ENCODE peak calls at places on chromosomes 5 and 9, in four cellular contexts. One of them, this sample, is unnamed.

GRCh38 chr5:131196331-131196730 is 25.6 kb downstream of the LYRM7 start:
- DNase-seq in mammary epithelial cell: no peak
- DNase-seq in prostate gland: no peak
- DNase-seq in uterus: no peak
- DNase-seq in this sample: no peak

GRCh38 chr9:131179561-131180219 is 54.3 kb downstream of the NUP214 start:
- DNase-seq in prostate gland: no peak
- DNase-seq in mammary epithelial cell: no peak
- DNase-seq in uterus: no peak
- DNase-seq in this sample: peak

GRCh38 chr9:23824241-23825142 is 1.5 kb downstream of the ELAVL2 start:
- DNase-seq in mammary epithelial cell: peak
- DNase-seq in prostate gland: no peak
- DNase-seq in uterus: no peak
- DNase-seq in this sample: no peak

GRCh38 chr9:33165263-33166151 is 1.6 kb downstream of the B4GALT1 start:
- DNase-seq in mammary epithelial cell: peak
- DNase-seq in prostate gland: peak
- DNase-seq in uterus: peak
- DNase-seq in this sample: peak

GRCh38 chr5:16160706-16161105 is 18.9 kb downstream of the MARCHF11 start:
- DNase-seq in mammary epithelial cell: peak
- DNase-seq in uterus: no peak
- DNase-seq in prostate gland: no peak
- DNase-seq in this sample: peak

GRCh38 chr9:136726631-136727191 is 14.3 kb downstream of the DIPK1B start:
- DNase-seq in prostate gland: no peak
- DNase-seq in uterus: no peak
- DNase-seq in mammary epithelial cell: peak
- DNase-seq in this sample: peak

GRCh38 chr5:110651507-110651906 is 75.0 kb downstream of the TMEM232 start:
- DNase-seq in prostate gland: no peak
- DNase-seq in mammary epithelial cell: no peak
- DNase-seq in uterus: no peak
- DNase-seq in this sample: peak

GRCh38 chr5:173547579-173547978 is 68.9 kb downstream of the BOD1 start:
- DNase-seq in prostate gland: no peak
- DNase-seq in uterus: no peak
- DNase-seq in mammary epithelial cell: no peak
- DNase-seq in this sample: peak

GRCh38 chr9:89677696-89678393 is 73.0 kb downstream of the GADD45G start:
- DNase-seq in prostate gland: no peak
- DNase-seq in mammary epithelial cell: no peak
- DNase-seq in uterus: no peak
- DNase-seq in this sample: no peak

GRCh38 chr5:137753986-137754235 is 252 bp downstream of the HNRNPA0 start:
- DNase-seq in uterus: no peak
- DNase-seq in mammary epithelial cell: no peak
- DNase-seq in prostate gland: no peak
- DNase-seq in this sample: no peak

GRCh38 chr5:146130440-146131045 is 25.2 kb upstream of the PLAC8L1 start:
- DNase-seq in mammary epithelial cell: peak
- DNase-seq in uterus: no peak
- DNase-seq in prostate gland: no peak
- DNase-seq in this sample: no peak

GRCh38 chr9:129437626-129438323 is 183.1 kb downstream of the C9orf50 start:
- DNase-seq in mammary epithelial cell: no peak
- DNase-seq in prostate gland: no peak
- DNase-seq in uterus: no peak
- DNase-seq in this sample: no peak

GRCh38 chr5:86881493-86882090 is 263.9 kb downstream of the COX7C start:
- DNase-seq in prostate gland: no peak
- DNase-seq in uterus: no peak
- DNase-seq in mammary epithelial cell: no peak
- DNase-seq in this sample: no peak

GRCh38 chr9:99264070-99264469 is 42.0 kb downstream of the SEC61B start:
- DNase-seq in mammary epithelial cell: no peak
- DNase-seq in uterus: no peak
- DNase-seq in prostate gland: no peak
- DNase-seq in this sample: no peak

GRCh38 chr9:72349240-72349639 is 15.8 kb downstream of the ZFAND5 start:
- DNase-seq in uterus: no peak
- DNase-seq in prostate gland: no peak
- DNase-seq in mammary epithelial cell: no peak
- DNase-seq in this sample: no peak

GRCh38 chr9:126298319-126298801 is 28.3 kb upstream of the MVB12B start:
- DNase-seq in mammary epithelial cell: no peak
- DNase-seq in prostate gland: no peak
- DNase-seq in uterus: no peak
- DNase-seq in this sample: no peak

GRCh38 chr9:107600060-107600573 is 110.5 kb upstream of the KLF4 start:
- DNase-seq in uterus: peak
- DNase-seq in prostate gland: peak
- DNase-seq in mammary epithelial cell: no peak
- DNase-seq in this sample: no peak

GRCh38 chr5:141992349-141992963 is 20.4 kb downstream of the GNPDA1 start:
- DNase-seq in uterus: peak
- DNase-seq in mammary epithelial cell: peak
- DNase-seq in prostate gland: peak
- DNase-seq in this sample: peak

GRCh38 chr9:7172445-7173115 is 414.8 kb downstream of the KDM4C start:
- DNase-seq in prostate gland: no peak
- DNase-seq in uterus: no peak
- DNase-seq in mammary epithelial cell: no peak
- DNase-seq in this sample: no peak

GRCh38 chr5:4941957-4942830 is 197.9 kb upstream of the ADAMTS16 start:
- DNase-seq in uterus: no peak
- DNase-seq in prostate gland: no peak
- DNase-seq in mammary epithelial cell: no peak
- DNase-seq in this sample: no peak

GRCh38 chr5:181062631-181063030 is 22.6 kb downstream of the BTNL9 start:
- DNase-seq in mammary epithelial cell: no peak
- DNase-seq in prostate gland: no peak
- DNase-seq in uterus: no peak
- DNase-seq in this sample: no peak

GRCh38 chr5:139967353-139967752 is 75.7 kb downstream of the NRG2 start:
- DNase-seq in prostate gland: no peak
- DNase-seq in mammary epithelial cell: no peak
- DNase-seq in uterus: no peak
- DNase-seq in this sample: no peak

GRCh38 chr5:175444905-175445456 is 999 bp upstream of the DRD1 start:
- DNase-seq in uterus: no peak
- DNase-seq in prostate gland: no peak
- DNase-seq in mammary epithelial cell: no peak
- DNase-seq in this sample: no peak

GRCh38 chr9:92954078-92954861 is 6.9 kb downstream of the FGD3 start:
- DNase-seq in uterus: peak
- DNase-seq in prostate gland: peak
- DNase-seq in mammary epithelial cell: peak
- DNase-seq in this sample: no peak

GRCh38 chr9:37592108-37592951 is at the start of gene TOMM5:
- DNase-seq in mammary epithelial cell: peak
- DNase-seq in uterus: peak
- DNase-seq in prostate gland: peak
- DNase-seq in this sample: peak
- H3K27ac ChIP-seq in mammary epithelial cell: peak
- H3K27ac ChIP-seq in uterus: peak
- H3K27ac ChIP-seq in prostate gland: peak
- H3K27ac ChIP-seq in this sample: peak

GRCh38 chr5:95102687-95103086 is 182.2 kb downstream of the MCTP1 start:
- DNase-seq in uterus: no peak
- DNase-seq in mammary epithelial cell: no peak
- DNase-seq in prostate gland: no peak
- DNase-seq in this sample: no peak
- H3K27ac ChIP-seq in uterus: no peak
- H3K27ac ChIP-seq in mammary epithelial cell: no peak
- H3K27ac ChIP-seq in prostate gland: no peak
- H3K27ac ChIP-seq in this sample: no peak

GRCh38 chr9:75088646-75089368 is 493 bp downstream of the OSTF1 start:
- DNase-seq in uterus: peak
- DNase-seq in prostate gland: peak
- DNase-seq in mammary epithelial cell: peak
- DNase-seq in this sample: peak

GRCh38 chr9:75087279-75087823 is 604 bp downstream of the NMRK1 start:
- DNase-seq in prostate gland: peak
- DNase-seq in mammary epithelial cell: peak
- DNase-seq in uterus: peak
- DNase-seq in this sample: peak

GRCh38 chr9:75089369-75089766 is 1.1 kb downstream of the OSTF1 start:
- DNase-seq in mammary epithelial cell: no peak
- DNase-seq in prostate gland: no peak
- DNase-seq in uterus: no peak
- DNase-seq in this sample: no peak

GRCh38 chr9:75086443-75087278 is 1.3 kb downstream of the NMRK1 start:
- DNase-seq in mammary epithelial cell: no peak
- DNase-seq in uterus: peak
- DNase-seq in prostate gland: no peak
- DNase-seq in this sample: no peak

DNA sequence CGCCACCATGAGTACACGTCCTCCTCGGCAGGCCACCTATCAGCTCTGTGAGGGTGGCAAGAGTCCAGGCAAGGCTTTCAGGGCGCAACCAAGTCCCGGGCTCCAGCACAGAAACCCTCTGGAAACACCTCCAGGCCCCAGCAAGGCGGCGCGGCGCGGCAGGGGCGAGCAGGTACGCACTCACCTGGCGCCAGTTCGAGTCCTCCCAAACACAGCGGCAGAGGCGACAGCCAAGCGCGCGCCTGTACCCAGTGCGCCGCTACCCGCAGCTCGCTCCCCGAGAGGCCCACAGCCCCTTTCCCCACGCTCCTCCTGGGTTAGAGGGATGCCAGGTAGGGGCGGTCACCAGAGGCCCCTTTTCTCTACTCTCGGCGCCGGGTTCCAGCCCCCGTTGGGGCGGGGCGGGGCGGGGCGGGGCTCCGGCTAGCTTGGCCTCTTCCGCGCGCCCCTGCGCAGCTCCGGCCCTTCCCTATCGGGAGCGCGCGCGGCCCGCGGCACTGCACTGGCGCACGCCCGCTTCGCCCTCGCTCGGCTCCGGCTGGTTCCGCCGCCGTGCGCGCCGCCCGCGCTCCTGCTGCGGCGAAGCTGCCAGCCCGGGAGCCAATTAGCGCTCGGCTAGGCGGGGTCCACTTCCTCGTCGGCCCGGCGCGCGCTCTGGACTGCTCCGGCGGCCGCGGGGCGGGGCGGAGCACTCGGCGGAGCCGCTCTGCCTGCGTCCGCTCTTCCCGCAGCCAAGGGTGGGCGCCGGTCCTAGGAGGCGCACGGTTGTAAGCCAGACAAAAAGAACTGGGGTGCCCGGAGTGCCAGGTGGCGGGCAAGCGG is at the start of the genes NMRK1 and OSTF1:
- DNase-seq in mammary epithelial cell: peak
- DNase-seq in uterus: peak
- DNase-seq in prostate gland: peak
- DNase-seq in this sample: peak
- H3K27ac ChIP-seq in mammary epithelial cell: peak
- H3K27ac ChIP-seq in uterus: peak
- H3K27ac ChIP-seq in prostate gland: peak
- H3K27ac ChIP-seq in this sample: peak

DNA sequence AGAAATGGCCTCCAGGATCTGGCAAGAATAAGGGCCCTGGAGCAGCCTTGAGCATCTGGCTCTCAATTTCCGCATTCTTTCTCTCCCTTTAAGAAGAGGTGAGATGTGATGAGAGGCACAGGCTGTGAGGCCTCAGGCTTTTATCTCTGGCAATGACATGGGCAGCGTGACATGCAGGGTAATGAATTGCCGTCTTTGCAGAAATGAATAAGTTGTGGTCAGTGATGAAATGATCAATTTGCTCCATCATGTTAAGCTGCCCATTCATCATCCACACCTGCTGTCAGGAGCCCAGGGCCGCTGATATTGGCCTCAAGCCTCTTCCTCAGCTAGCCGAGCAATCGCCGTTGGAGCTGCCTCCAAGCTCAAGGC is 265.3 kb downstream of the TRIM32 start:
- DNase-seq in uterus: no peak
- DNase-seq in mammary epithelial cell: peak
- DNase-seq in prostate gland: no peak
- DNase-seq in this sample: no peak
- H3K27ac ChIP-seq in uterus: no peak
- H3K27ac ChIP-seq in mammary epithelial cell: peak
- H3K27ac ChIP-seq in prostate gland: no peak
- H3K27ac ChIP-seq in this sample: no peak

GRCh38 chr5:159712672-159713071 is 203.6 kb upstream of the ADRA1B start:
- DNase-seq in mammary epithelial cell: no peak
- DNase-seq in prostate gland: no peak
- DNase-seq in uterus: no peak
- DNase-seq in this sample: peak
- H3K27ac ChIP-seq in mammary epithelial cell: no peak
- H3K27ac ChIP-seq in prostate gland: no peak
- H3K27ac ChIP-seq in uterus: no peak
- H3K27ac ChIP-seq in this sample: no peak

GRCh38 chr5:35860686-35861085 is 4.0 kb downstream of the IL7R start:
- DNase-seq in uterus: no peak
- DNase-seq in mammary epithelial cell: no peak
- DNase-seq in prostate gland: no peak
- DNase-seq in this sample: peak
- H3K27ac ChIP-seq in uterus: no peak
- H3K27ac ChIP-seq in mammary epithelial cell: no peak
- H3K27ac ChIP-seq in prostate gland: no peak
- H3K27ac ChIP-seq in this sample: no peak

DNA sequence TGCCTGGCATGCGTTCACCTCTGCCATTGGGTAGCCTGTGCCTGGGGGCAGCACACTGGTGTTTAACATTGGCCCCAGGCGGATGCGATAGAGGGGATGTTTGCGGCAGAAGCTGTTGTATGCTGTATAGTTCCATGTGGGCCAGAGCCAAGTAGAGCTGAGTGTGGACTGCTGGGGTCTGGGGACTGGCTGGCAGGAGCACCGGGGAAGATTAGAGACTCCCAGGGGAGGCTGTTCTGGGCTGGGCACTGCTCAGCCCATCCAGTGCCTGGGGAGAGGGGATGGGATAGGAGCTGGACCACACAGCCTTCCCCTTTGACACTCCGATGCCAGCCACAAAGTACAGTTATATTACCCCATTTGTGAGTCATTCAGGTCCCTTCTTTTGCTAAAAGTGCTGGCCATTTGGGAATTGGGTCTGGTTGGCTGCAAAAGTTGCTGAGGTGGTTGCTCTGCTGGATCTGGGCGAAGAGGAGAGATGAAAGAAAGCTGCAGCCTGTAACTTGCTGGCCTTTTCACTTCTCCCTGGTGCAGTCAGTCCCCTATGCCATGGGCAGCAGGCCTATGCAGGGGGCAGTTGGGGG is 73.8 kb downstream of the RGS3 start:
- DNase-seq in prostate gland: no peak
- DNase-seq in mammary epithelial cell: no peak
- DNase-seq in uterus: no peak
- DNase-seq in this sample: no peak
- H3K27ac ChIP-seq in prostate gland: no peak
- H3K27ac ChIP-seq in mammary epithelial cell: no peak
- H3K27ac ChIP-seq in uterus: no peak
- H3K27ac ChIP-seq in this sample: no peak

This sample was measured in brain microvascular endothelial cell.